ENCODE peak calls at places on chromosomes 4 and X, in four cellular contexts. F, Q, V and O are unnamed samples.
A peak's percentile ranks its signal among the peaks of the same experiment; 100 is the strongest.

GRCh38 chr4:150152764-150153163 is 74.5 kb downstream of the DCLK2 start:
- DNase-seq in Q (no peak), V (no peak), F (no peak), O (no peak)

GRCh38 chr4:102620697-102621497 is 119.7 kb downstream of the NFKB1 start:
- DNase-seq in V (no peak), F (peak; percentile 62), Q (peak; percentile 86), O (no peak)

GRCh38 chr4:35538807-35539206 is 705.5 kb downstream of the ARAP2 start:
- DNase-seq in V (no peak), F (no peak), Q (no peak), O (no peak)

GRCh38 chrX:78708171-78708570 is 39.3 kb upstream of the LPAR4 start:
- DNase-seq in F (peak; percentile 0), V (no peak), Q (peak; percentile 1), O (no peak)

GRCh38 chr4:85777908-85778808 is 303.2 kb downstream of the ARHGAP24 start:
- DNase-seq in F (no peak), V (no peak), Q (no peak), O (no peak)

GRCh38 chr4:162485486-162485885 is 321.7 kb upstream of the FSTL5 start:
- DNase-seq in V (no peak), Q (no peak), F (no peak), O (no peak)

GRCh38 chrX:93673056-93673868 is at the start of gene NAP1L3:
- DNase-seq in F (peak; percentile 23), Q (peak; percentile 62), V (peak; percentile 45), O (peak; percentile 58)

GRCh38 chrX:2283111-2283847 is 217.5 kb downstream of the DHRSX start:
- DNase-seq in F (no peak), Q (no peak), V (no peak), O (no peak)

GRCh38 chrX:6384921-6385320 is 150.0 kb downstream of the VCX3A start:
- DNase-seq in Q (no peak), F (no peak), V (no peak), O (no peak)

GRCh38 chr4:76726141-76726540 is 171.8 kb downstream of the SOWAHB start:
- DNase-seq in Q (no peak), F (no peak), V (no peak), O (no peak)

GRCh38 chr4:148649669-148650331 is 207.6 kb upstream of the NR3C2 start:
- DNase-seq in Q (no peak), V (no peak), F (no peak), O (no peak)

GRCh38 chr4:65535128-65535527 is 135.2 kb downstream of the EPHA5 start:
- DNase-seq in Q (no peak), V (no peak), F (no peak), O (no peak)

GRCh38 chrX:49762175-49762704 is 66.5 kb upstream of the PAGE1 start:
- DNase-seq in Q (no peak), V (no peak), F (no peak), O (no peak)

GRCh38 chrX:118360429-118361125 is 14.7 kb downstream of the WDR44 start:
- DNase-seq in F (no peak), Q (no peak), V (no peak), O (no peak)

GRCh38 chr4:151362404-151363164 is 37.2 kb upstream of the SH3D19 start:
- DNase-seq in Q (peak; percentile 88), F (peak; percentile 61), V (peak; percentile 85), O (peak; percentile 84)

GRCh38 chr4:110614173-110614948 is 8.5 kb downstream of the PITX2 start:
- DNase-seq in F (no peak), Q (no peak), V (no peak), O (no peak)

GRCh38 chr4:98663226-98664006 is 5.0 kb upstream of the TSPAN5 start:
- DNase-seq in Q (no peak), F (no peak), V (no peak), O (no peak)

GRCh38 chrX:39808471-39808917 is 289.3 kb downstream of the BCOR start:
- DNase-seq in F (no peak), V (peak; percentile 18), Q (peak; percentile 10), O (peak; percentile 22)

GRCh38 chrX:100636321-100636991 is at the start of gene TSPAN6:
- DNase-seq in Q (peak; percentile 83), V (peak; percentile 65), F (peak; percentile 87), O (peak; percentile 71)

GRCh38 chr4:6184169-6184568 is 16.2 kb downstream of the JAKMIP1 start:
- DNase-seq in V (no peak), F (no peak), Q (no peak), O (no peak)

GRCh38 chr4:128958194-128958593 is 135.1 kb downstream of the SCLT1 start:
- DNase-seq in V (no peak), Q (peak; percentile 18), F (no peak), O (no peak)

GRCh38 chrX:11757729-11758399 is at the start of gene MSL3:
- DNase-seq in Q (peak; percentile 52), V (peak; percentile 7), F (peak; percentile 31), O (peak; percentile 67)

GRCh38 chrX:153878285-153878779 is 7.6 kb downstream of the L1CAM start:
- DNase-seq in F (no peak), Q (no peak), V (no peak), O (no peak)

GRCh38 chr4:67282749-67283148 is 262.6 kb downstream of the CENPC start:
- DNase-seq in Q (no peak), F (no peak), V (no peak), O (no peak)

GRCh38 chr4:170040031-170040680 is 14.0 kb upstream of the MFAP3L start:
- DNase-seq in V (no peak), Q (no peak), F (no peak), O (no peak)

GRCh38 chr4:54281060-54281781 is 52.1 kb downstream of the PDGFRA start:
- DNase-seq in Q (peak; percentile 90), V (peak; percentile 52), F (no peak), O (peak; percentile 84)

GRCh38 chrX:44036336-44036735 is 63.1 kb upstream of the NDP start:
- DNase-seq in Q (no peak), V (no peak), F (no peak), O (no peak)

GRCh38 chrX:138986235-138986634 is 274.7 kb upstream of the FGF13 start:
- DNase-seq in Q (no peak), V (no peak), F (no peak), O (no peak)

GRCh38 chr4:168612435-168613139 is 115.7 kb downstream of the PALLD start:
- DNase-seq in F (no peak), V (no peak), Q (no peak), O (no peak)

GRCh38 chrX:68454476-68455150 is 21.3 kb upstream of the OPHN1 start:
- DNase-seq in V (no peak), F (no peak), Q (no peak), O (no peak)

GRCh38 chr4:52824603-52825310 is 37.4 kb upstream of the RASL11B start:
- DNase-seq in V (no peak), F (no peak), Q (peak; percentile 43), O (peak; percentile 54)

GRCh38 chr4:165921546-165921945 is 48.5 kb downstream of the TLL1 start:
- DNase-seq in F (no peak), Q (no peak), V (no peak), O (no peak)

GRCh38 chrX:53476371-53476770 is 42.2 kb upstream of the HSD17B10 start:
- DNase-seq in Q (no peak), V (no peak), F (no peak), O (no peak)

GRCh38 chrX:11241720-11242119 is 51.5 kb upstream of the AMELX start:
- DNase-seq in Q (no peak), V (no peak), F (no peak), O (no peak)

GRCh38 chrX:22652596-22652995 is 347.2 kb upstream of the DDX53 start:
- DNase-seq in Q (peak; percentile 10), F (no peak), V (no peak), O (no peak)

GRCh38 chrX:43741843-43742573 is 85.9 kb downstream of the MAOA start:
- DNase-seq in F (no peak), Q (peak; percentile 20), V (peak; percentile 19), O (peak; percentile 20)

GRCh38 chr4:183328832-183329231 is 6.6 kb upstream of the CLDN24 start:
- DNase-seq in Q (no peak), F (no peak), V (no peak), O (no peak)

GRCh38 chrX:129230850-129231512 is 292.3 kb downstream of the SMARCA1 start:
- DNase-seq in F (no peak), Q (no peak), V (no peak), O (no peak)

GRCh38 chr4:138223191-138223910 is 18.8 kb downstream of the SLC7A11 start:
- DNase-seq in V (no peak), Q (no peak), F (no peak), O (no peak)

GRCh38 chr4:138226351-138226750 is 15.8 kb downstream of the SLC7A11 start:
- DNase-seq in F (no peak), Q (no peak), V (no peak), O (no peak)

GRCh38 chr4:138225477-138225876 is 16.7 kb downstream of the SLC7A11 start:
- DNase-seq in V (no peak), F (no peak), Q (no peak), O (no peak)

GRCh38 chr4:138222041-138222440 is 20.1 kb downstream of the SLC7A11 start:
- DNase-seq in Q (peak; percentile 35), F (no peak), V (no peak), O (no peak)

DNA sequence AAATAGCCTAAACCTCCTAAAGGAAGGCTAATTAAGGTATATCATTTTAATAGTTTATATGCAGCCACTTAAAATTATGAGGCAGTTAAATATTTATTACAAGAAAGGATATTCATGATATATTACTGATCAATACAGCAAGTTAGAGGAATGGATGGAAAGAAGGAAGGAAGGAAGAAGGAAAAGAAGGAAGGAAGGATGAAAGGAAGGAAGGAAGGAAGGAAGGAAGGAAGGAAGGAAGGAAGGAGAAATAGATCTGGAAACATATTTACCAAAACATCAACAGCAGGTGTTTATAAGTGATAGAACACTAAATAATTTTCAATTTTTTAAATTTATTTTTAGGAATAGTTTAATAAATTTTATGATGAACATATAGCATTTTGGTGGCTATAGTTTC is 17.5 kb downstream of the SLC7A11 start:
- DNase-seq in Q (no peak), F (no peak), V (no peak), O (no peak)
- H3K4me1 ChIP-seq in Q (peaks cover 11% of the 10 kb centered on the region), F (peaks cover 99% of the 10 kb centered on the region), V (peaks cover 6% of the 10 kb centered on the region), O (no peaks in the 10 kb centered on the region)

GRCh38 chr4:1015746-1016145 is 4.3 kb downstream of the FGFRL1 start:
- DNase-seq in F (no peak), Q (no peak), V (no peak), O (no peak)
- TF ChIP-seq POLR2A in F (no peak), Q (no peak), V (no peak), O (no peak)

GRCh38 chr4:184782731-184783472 is 42.9 kb downstream of the ACSL1 start:
- DNase-seq in V (no peak), F (no peak), Q (no peak), O (no peak)
- H3K4me3 ChIP-seq in V (no peak overlapping the region), F (no peak overlapping the region), Q (no peak overlapping the region), O (no peak overlapping the region)

DNA sequence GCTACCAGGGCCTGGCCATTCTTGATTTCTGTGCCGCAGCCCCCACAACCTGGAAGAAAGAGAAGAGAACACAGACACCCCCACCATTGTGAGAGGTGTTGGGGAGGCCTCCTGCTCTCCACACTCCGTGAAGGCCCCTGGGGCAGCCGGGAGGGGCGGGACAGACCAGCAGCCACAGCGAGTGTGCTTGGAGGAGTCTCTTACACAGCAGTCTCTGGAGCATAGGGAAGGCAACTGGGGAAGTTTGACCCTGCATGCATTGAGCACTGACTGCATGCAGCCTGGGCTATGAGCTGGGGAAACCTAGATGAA is 77.9 kb downstream of the ABLIM2 start:
- DNase-seq in V (no peak), F (no peak), Q (no peak), O (no peak)
- H3K4me1 ChIP-seq in V (no peaks in the 10 kb centered on the region), F (no peaks in the 10 kb centered on the region), Q (no peaks in the 10 kb centered on the region), O (peaks cover 11% of the 10 kb centered on the region)

GRCh38 chrX:135740683-135741149 is 27.3 kb downstream of the CT45A3 start:
- DNase-seq in F (peak; percentile 28), Q (peak; percentile 2), V (no peak), O (no peak)
- TF ChIP-seq POLR2A in F (no peak), Q (no peak), V (no peak), O (no peak)